ENCODE peak calls at places on chromosomes 13 and 19, in five cellular contexts. Y is uterus; Z is EH; C is stimulated activated CD4-positive, alpha-beta T cell treated with anti-CD3 and anti-CD28 coated beads, Interleukin-15, amount 100 ng/mL, for 24 hours; J is sigmoid colon. R is an unnamed sample.
A peak's percentile ranks its signal among the peaks of the same experiment; 100 is the strongest.

GRCh38 chr13:41587490-41587889 is 130.1 kb downstream of the RGCC start:
- DNase-seq in C (peak; percentile 20), Y (no peak), Z (no peak), J (no peak), R (no peak)

GRCh38 chr19:20423381-20424207 is 142.0 kb downstream of the ZNF737 start:
- DNase-seq in Y (peak; percentile 39), J (peak; percentile 83), C (peak; percentile 55), Z (peak; percentile 72), R (no peak)

GRCh38 chr13:48505597-48506091 is 27.2 kb downstream of the RCBTB2 start:
- DNase-seq in J (no peak), C (peak; percentile 54), Y (no peak), Z (peak; percentile 90), R (no peak)

GRCh38 chr19:12965017-12965811 is 4.2 kb upstream of the DAND5 start:
- DNase-seq in J (peak; percentile 88), C (peak; percentile 88), Z (peak; percentile 74), Y (peak; percentile 82), R (peak; percentile 79)

GRCh38 chr13:40961826-40962225 is 57.3 kb downstream of the ELF1 start:
- DNase-seq in J (no peak), Y (no peak), Z (no peak), C (no peak), R (no peak)

GRCh38 chr19:4144666-4145261 is 8.7 kb upstream of the CREB3L3 start:
- DNase-seq in Z (peak; percentile 55), C (no peak), J (no peak), Y (no peak), R (no peak)

GRCh38 chr13:113610266-113610665 is 25.7 kb downstream of the TFDP1 start:
- DNase-seq in J (no peak), Z (no peak), C (no peak), Y (no peak), R (no peak)

GRCh38 chr13:50989476-50989875 is 79.9 kb downstream of the RNASEH2B start:
- DNase-seq in C (no peak), Z (no peak), J (no peak), Y (peak; percentile 65), R (peak; percentile 48)

GRCh38 chr19:48990400-48990799 is 2.7 kb downstream of the GYS1 start:
- DNase-seq in Y (no peak), C (no peak), Z (no peak), J (no peak), R (no peak)

GRCh38 chr19:6233051-6233826 is 46.5 kb downstream of the MLLT1 start:
- DNase-seq in Y (peak; percentile 67), J (no peak), Z (peak; percentile 65), C (no peak), R (no peak)

GRCh38 chr19:19409235-19410030 is 4.0 kb downstream of the GATAD2A start:
- DNase-seq in J (no peak), Y (no peak), C (no peak), Z (no peak), R (no peak)

R was measured in SK-N-DZ.